ENCODE peak calls at places on chromosomes 6 and 20, in ten cellular contexts. E is H54; J is head of caudate nucleus; F is activated T-cell treated with anti-CD3 and anti-CD28 coated beads for 1 hour; X is RPMI7951; R is foreskin fibroblast; L is NCI-H1105 treated with DMSO at 0.1 percent for 48 hours; O is central memory CD8-positive, alpha-beta T cell; A is thoracic aorta; K is stimulated activated CD8-positive, alpha-beta memory T cell treated with anti-CD3 and anti-CD28 coated beads, Interleukin-15, amount 100 ng/mL, for 24 hours. S is an unnamed sample.

GRCh38 chr6:81751388-81752083 is 945 bp downstream of the TENT5A start:
- DNase-seq in E (peak; percentile 15), J (peak; percentile 56), F (peak; percentile 14), X (peak; percentile 60), R (no peak), L (peak; percentile 47), O (no peak), A (no peak), K (no peak), S (peak; percentile 13)

GRCh38 chr6:150380256-150380655 is 11.4 kb downstream of the IYD start:
- DNase-seq in E (no peak), J (no peak), F (no peak), X (no peak), R (no peak), L (no peak), O (no peak), A (no peak), K (no peak), S (no peak)

GRCh38 chr6:100968934-100969333 is 87.8 kb upstream of the ASCC3 start:
- DNase-seq in E (no peak), J (no peak), F (no peak), X (no peak), R (no peak), L (no peak), O (no peak), A (no peak), K (no peak), S (no peak)

GRCh38 chr20:57716893-57717292 is 7.1 kb upstream of the PMEPA1 start:
- DNase-seq in E (no peak), J (no peak), F (no peak), X (no peak), R (no peak), L (no peak), O (no peak), A (no peak), K (no peak), S (no peak)

GRCh38 chr20:60553095-60553494 is 594.9 kb downstream of the CDH26 start:
- DNase-seq in E (no peak), J (no peak), F (no peak), X (no peak), R (no peak), L (no peak), O (no peak), A (no peak), K (no peak), S (peak; percentile 26)

GRCh38 chr20:63878855-63879254 is 13.8 kb downstream of the TPD52L2 start:
- DNase-seq in E (no peak), J (no peak), F (no peak), X (no peak), R (no peak), L (no peak), O (no peak), A (no peak), K (no peak), S (no peak)

GRCh38 chr20:5061209-5061608 is 58.5 kb downstream of the PCNA start:
- DNase-seq in E (peak; percentile 30), J (no peak), F (no peak), X (peak; percentile 54), R (peak; percentile 3), L (no peak), O (no peak), A (no peak), K (no peak), S (peak; percentile 49)

GRCh38 chr6:105452924-105453756 is 50.3 kb upstream of the PREP start:
- DNase-seq in E (no peak), J (no peak), F (peak; percentile 5), X (peak; percentile 45), R (no peak), L (no peak), O (peak; percentile 71), A (no peak), K (no peak), S (no peak)

GRCh38 chr6:16338577-16339262 is 100.3 kb downstream of the GMPR start:
- DNase-seq in E (peak; percentile 90), J (peak; percentile 56), F (no peak), X (peak; percentile 100), R (peak; percentile 99), L (no peak), O (no peak), A (peak; percentile 38), K (no peak), S (peak; percentile 95)

GRCh38 chr20:63020681-63021080 is 13.9 kb upstream of the BHLHE23 start:
- DNase-seq in E (no peak), J (no peak), F (no peak), X (no peak), R (no peak), L (no peak), O (no peak), A (no peak), K (no peak), S (no peak)